ENCODE peak calls at places on chromosomes 5 and 9, in four cellular contexts. A is Peyer's patch, N is A549, Q is sigmoid colon. K is an unnamed sample.

GRCh38 chr9:107504585-107505455 is 15.3 kb upstream of the KLF4 start:
- DNase-seq in A (no peak), N (peak), Q (no peak), K (peak)

GRCh38 chr5:92374859-92375258 is 991.7 kb upstream of the ARRDC3 start:
- DNase-seq in A (no peak), N (no peak), Q (no peak), K (no peak)

GRCh38 chr5:157442989-157443619 is 16.9 kb upstream of the NIPAL4 start:
- DNase-seq in A (no peak), N (no peak), Q (no peak), K (no peak)

GRCh38 chr5:56183507-56183906 is 49.6 kb downstream of the ANKRD55 start:
- DNase-seq in A (no peak), N (peak), Q (no peak), K (no peak)

GRCh38 chr5:94702729-94703128 is 84.3 kb downstream of the SLF1 start:
- DNase-seq in A (no peak), N (no peak), Q (no peak), K (no peak)

GRCh38 chr9:88535226-88535931 is 401 bp downstream of the NXNL2 start:
- DNase-seq in A (peak), N (peak), Q (no peak), K (peak)

GRCh38 chr5:138438003-138438723 is 694 bp upstream of the REEP2 start:
- DNase-seq in A (no peak), N (no peak), Q (no peak), K (no peak)

GRCh38 chr9:122297512-122297911 is 32.8 kb downstream of the MRRF start:
- DNase-seq in A (no peak), N (no peak), Q (no peak), K (no peak)

GRCh38 chr5:37847978-37848425 is 8.2 kb upstream of the GDNF start:
- DNase-seq in A (no peak), N (peak), Q (no peak), K (no peak)

GRCh38 chr5:98563885-98564653 is 209.4 kb upstream of the RGMB start:
- DNase-seq in A (no peak), N (no peak), Q (no peak), K (peak)

DNA sequence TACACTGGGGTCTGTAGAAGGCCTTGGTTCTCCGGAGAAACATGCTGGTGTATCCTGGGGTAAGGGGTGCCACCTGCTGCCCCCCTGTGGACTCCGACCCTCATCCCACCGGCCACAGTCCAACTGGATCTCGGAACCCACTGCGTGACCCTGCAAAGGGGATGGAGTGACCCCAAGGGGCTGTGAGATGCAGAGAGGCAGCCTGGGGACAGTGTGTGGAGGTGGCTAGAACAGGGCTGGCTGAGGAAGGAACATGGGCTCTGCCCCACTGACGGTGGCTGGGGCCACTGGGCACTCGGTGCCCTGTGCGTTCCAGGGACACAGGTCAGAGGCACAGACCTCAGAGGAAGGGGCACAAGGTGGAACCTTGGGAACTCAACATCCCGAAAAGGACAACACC is 2.3 kb downstream of the NACC2 start:
- DNase-seq in A (no peak), N (no peak), Q (no peak), K (no peak)
- TF ChIP-seq CTCF in A (no peak), N (peak), Q (no peak), K (no peak)

GRCh38 chr5:16465544-16466432 is at the start of gene ZNF622:
- DNase-seq in A (peak), N (peak), Q (peak), K (peak)
- TF ChIP-seq POLR2A in A (peak), N (peak), Q (peak), K (peak)

DNA sequence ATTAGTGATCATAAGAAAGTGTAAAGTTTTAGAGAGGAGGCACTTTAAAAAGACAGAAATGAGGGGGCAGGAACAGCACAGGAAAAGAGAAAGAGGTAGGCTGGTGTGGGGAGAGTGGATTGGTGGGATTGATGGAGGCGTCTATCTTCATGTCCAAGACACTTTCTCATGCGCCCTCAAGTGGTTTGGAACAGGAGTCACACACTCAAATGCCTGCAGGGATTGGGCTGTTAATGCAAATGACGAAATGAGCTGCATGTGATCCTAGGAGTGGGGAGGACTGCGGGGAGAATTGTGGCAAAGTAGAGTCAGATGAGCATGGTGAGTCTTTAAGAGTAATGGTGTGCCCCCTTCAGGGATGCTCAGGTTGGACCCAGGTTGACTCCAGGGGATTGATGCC is 5.5 kb downstream of the SLC36A3 start:
- DNase-seq in A (no peak), N (peak), Q (no peak), K (no peak)
- TF ChIP-seq CTCF in A (peak), N (peak), Q (no peak), K (no peak)

GRCh38 chr5:156400542-156400941 is 73.6 kb downstream of the SGCD start:
- DNase-seq in A (no peak), N (no peak), Q (no peak), K (no peak)

GRCh38 chr5:156402387-156402921 is 75.5 kb downstream of the SGCD start:
- DNase-seq in A (no peak), N (peak), Q (no peak), K (no peak)

GRCh38 chr5:156399323-156399722 is 72.4 kb downstream of the SGCD start:
- DNase-seq in A (no peak), N (no peak), Q (no peak), K (no peak)

GRCh38 chr5:156406023-156406422 is 79.1 kb downstream of the SGCD start:
- DNase-seq in A (no peak), N (no peak), Q (no peak), K (no peak)

DNA sequence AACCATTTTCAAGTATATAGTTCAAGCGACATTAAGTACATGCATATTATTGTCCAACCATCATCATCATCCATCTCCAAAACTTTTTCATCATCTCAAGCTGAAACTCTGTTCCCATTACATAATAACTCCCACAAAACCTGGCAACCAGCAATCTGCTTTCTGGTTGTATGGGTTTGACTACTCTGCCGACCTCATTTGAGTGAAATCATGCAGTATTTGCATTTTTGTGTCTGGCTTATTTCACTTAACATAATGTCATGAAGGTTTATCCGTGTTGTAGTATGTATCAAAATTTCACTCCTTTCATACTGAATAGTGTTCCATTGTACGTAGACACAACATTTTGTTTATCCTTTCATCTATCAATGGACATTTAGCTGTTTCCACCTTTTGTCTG is 74.8 kb downstream of the SGCD start:
- DNase-seq in A (no peak), N (no peak), Q (no peak), K (no peak)
- TF ChIP-seq POLR2A in A (no peak), N (no peak), Q (no peak), K (no peak)

DNA sequence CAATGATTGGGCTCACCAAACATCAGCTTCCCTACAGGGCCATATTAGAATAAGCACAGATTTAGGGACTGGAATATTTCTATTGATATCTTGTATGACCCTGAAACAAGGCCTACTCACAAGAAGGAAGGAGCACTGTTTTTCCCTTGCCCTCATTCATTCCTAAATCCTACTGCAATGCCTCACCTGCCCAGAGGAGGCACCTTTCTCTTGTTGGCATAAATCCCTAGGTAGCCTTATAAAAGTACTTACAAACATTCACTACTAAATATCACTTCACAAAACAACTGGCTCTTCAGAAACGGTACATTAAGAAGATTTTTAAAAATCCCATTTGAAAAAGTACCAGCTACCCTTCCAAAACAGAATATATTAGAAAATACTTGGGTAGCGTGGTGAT is 449.4 kb downstream of the CDH18 start:
- DNase-seq in A (no peak), N (no peak), Q (no peak), K (no peak)
- TF ChIP-seq CTCF in A (no peak), N (no peak), Q (no peak), K (no peak)

GRCh38 chr5:181236954-181237641 is 6.6 kb downstream of the RACK1 start:
- DNase-seq in A (no peak), N (no peak), Q (no peak), K (no peak)

GRCh38 chr5:181234455-181235306 is 9.0 kb downstream of the RACK1 start:
- DNase-seq in A (no peak), N (no peak), Q (no peak), K (no peak)

GRCh38 chr5:181236471-181236870 is 7.2 kb downstream of the RACK1 start:
- DNase-seq in A (no peak), N (no peak), Q (no peak), K (no peak)

GRCh38 chr5:181235323-181235688 is 8.4 kb downstream of the RACK1 start:
- DNase-seq in A (no peak), N (no peak), Q (no peak), K (no peak)

DNA sequence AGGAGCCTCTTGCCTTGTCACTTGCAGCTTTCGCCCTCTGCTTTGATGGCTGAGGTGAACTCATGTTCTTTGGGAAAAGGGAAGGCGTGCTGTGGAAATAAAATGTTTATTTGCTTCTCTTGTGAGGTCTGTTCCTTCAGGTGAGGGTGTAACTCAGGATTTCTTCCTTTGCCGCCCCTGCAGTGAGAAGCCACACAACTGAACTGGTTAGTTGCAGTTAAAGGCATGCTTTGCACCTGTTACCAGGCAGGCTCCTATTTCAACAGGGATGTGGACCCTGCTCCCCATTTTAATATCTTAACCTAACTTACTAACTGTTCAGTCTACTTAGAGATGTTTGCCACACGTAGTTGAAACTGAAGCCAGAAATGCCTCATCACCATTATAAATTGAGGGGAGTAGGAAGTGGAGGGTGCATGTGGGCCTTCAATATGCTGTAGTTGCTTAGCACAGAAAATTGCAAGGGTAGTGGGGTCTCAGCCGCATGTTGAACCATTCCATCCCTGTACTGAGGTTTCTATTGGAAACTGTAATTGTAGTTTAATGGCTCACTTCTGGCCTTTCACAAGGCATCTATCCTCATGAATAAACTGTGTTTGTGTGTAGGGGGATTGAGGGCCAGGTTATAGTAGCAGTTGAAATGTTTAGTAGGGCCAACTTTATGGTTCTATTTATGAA is 7.9 kb downstream of the RACK1 start:
- DNase-seq in A (no peak), N (no peak), Q (no peak), K (no peak)
- TF ChIP-seq POLR2A in A (no peak), N (no peak), Q (no peak), K (no peak)

GRCh38 chr9:136949239-136949816 is 2.7 kb upstream of the LCN12 start:
- DNase-seq in A (no peak), N (no peak), Q (no peak), K (no peak)

GRCh38 chr9:136951541-136952353 is at the start of gene LCN12:
- DNase-seq in A (no peak), N (no peak), Q (no peak), K (no peak)

GRCh38 chr9:136950656-136951030 is 1.4 kb upstream of the LCN12 start:
- DNase-seq in A (no peak), N (no peak), Q (no peak), K (no peak)

GRCh38 chr9:136947955-136948510 is 3.0 kb downstream of the C8G start:
- DNase-seq in A (no peak), N (peak), Q (peak), K (peak)

DNA sequence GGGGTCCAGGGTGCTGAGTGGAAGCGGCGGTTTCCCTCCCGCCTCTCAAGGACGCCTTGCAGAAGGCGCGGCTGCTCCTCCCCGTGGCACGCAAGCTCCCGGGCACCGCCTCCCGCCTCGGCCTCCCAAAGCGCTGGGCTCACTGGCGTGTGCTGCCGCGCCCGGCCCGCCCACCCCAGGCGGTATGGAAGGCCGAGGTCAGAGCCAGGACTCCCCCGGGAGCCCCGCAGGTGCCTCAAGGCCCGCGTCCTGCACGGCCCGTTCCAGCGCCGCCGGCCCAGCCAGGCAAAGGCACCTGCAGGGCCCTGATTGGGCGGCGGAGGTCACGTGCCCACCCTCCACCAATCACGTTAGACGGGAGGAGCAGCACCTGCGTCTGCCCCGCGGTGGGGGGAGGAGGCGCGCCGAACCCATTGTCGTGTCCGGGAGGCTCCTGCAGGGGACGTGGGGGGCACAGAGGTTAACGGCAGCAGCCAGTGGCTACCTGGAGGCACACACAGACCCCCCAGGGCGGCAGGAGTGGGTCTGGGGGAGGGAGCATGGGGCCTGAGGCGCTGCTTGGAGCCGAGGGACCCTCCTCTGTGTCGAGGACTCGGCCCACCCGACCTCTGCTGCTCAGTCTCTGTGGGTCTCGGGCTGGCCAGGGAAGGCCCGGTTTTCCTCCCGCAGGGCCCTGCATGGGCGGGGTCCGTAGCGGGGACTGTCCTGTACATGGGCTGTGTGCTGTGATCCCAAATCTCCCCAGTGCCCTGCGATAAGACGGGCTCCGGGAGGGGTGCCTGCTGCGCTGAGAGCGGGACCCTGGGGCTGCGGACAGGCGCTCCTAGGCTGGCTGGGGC is 2.0 kb upstream of the LCN12 start:
- DNase-seq in A (peak), N (peak), Q (peak), K (peak)
- TF ChIP-seq CTCF in A (peak), N (no peak), Q (no peak), K (peak)

DNA sequence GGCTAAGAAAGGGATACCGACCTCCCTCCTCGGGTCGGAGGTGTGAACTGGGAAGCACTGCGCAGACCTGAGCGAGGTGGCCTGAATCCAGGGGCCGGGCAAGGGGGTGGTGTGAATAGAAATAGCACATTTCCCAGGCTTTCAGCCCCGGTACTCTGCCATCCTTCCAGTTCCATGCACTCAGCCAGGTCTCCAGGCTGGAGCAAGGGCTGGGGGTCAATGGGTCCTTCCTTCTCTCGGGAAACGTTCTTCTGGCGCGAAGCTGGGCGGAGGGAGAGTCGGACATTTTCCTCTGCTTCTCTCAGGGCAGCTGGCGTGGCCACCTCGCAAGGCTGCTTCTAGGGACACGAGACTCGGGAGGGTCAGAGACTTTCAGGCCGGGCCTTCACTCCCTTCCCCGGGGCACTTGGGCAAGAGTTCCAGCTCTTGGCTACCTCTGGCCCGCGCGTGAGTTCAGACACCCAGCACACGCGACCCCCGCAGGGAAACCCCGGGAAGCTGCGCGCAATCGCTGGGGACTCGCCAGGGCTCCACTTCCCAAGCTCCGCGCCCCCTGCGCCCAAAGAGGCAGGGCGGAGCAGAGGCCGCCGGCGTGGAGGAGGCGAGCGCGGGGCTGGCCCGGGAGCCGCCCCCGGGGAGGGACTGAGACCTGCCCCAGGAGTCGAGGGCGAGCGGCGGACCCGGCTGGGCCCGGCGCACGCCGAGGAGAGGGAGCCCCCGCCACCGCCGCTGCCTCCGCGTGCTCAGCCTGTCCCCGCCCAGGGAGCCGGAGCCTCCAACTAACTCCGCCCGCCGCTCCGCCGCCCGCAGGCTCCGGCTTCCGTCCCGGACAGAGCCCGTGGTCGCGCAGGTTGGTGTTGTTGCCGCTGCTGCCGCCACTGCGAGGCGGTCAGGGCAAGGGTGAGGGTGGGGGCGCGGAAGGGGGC is at the start of gene PAM:
- DNase-seq in A (peak), N (peak), Q (peak), K (peak)
- TF ChIP-seq POLR2A in A (peak), N (peak), Q (no peak), K (no peak)

GRCh38 chr9:15357050-15357653 is 50.1 kb upstream of the TTC39B start:
- DNase-seq in A (peak), N (peak), Q (no peak), K (peak)
- TF ChIP-seq CTCF in A (no peak), N (no peak), Q (no peak), K (no peak)

DNA sequence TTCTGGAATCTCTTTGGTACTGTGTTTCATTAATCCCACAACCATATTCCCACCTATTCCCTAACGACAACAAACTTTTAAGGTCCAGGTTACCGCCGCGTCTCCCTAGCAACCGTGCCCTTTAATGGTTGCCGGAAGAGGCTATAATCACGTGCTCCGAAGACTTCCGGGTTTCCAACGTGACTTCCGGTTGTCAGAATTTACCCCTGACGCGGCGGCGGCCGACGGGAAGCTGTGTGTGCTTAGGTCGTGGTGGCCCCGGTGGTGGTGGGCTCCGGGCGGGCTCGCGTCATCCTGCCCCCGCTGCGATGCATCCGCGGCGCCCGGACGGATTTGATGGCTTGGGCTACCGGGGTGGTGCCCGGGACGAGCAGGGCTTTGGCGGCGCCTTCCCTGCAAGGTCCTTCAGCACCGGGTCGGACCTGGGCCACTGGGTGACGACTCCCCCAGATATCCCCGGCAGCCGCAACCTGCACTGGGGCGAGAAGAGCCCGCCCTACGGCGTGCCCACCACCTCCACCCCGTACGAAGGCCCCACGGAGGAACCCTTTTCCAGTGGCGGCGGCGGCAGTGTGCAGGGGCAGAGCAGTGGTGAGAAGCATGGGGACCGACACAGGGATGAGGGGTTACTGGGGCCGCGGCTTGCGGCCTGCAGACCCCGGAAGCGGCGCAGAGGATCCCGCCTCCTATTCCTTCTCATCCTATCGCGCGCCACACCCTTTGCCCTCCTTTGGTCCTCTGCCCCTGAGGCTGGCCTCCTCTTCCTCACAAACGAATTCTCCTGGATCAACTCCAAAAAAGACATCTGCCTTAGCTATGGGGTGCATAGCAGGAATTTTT is at the start of gene SLC25A46:
- DNase-seq in A (peak), N (peak), Q (peak), K (peak)
- TF ChIP-seq POLR2A in A (peak), N (peak), Q (no peak), K (no peak)